ENCODE peak calls at places on chromosomes 12 and 14, in seven cellular contexts. T, Z, Y, C, E, B and U are unnamed samples.

GRCh38 chr12:78802593-78802992 is 62.0 kb upstream of the SYT1 start:
- DNase-seq in B (no peak), E (peak), T (peak), Z (peak), Y (no peak), C (no peak), U (peak)

GRCh38 chr12:124512667-124513296 is 54.6 kb downstream of the NCOR2 start:
- DNase-seq in E (peak), T (peak), C (no peak), B (no peak), Y (no peak), Z (peak), U (peak)

GRCh38 chr12:65496617-65497016 is 218.1 kb downstream of the MSRB3 start:
- DNase-seq in Z (no peak), Y (no peak), B (no peak), C (no peak), T (peak), E (no peak), U (peak)

GRCh38 chr14:68640293-68640574 is 152.6 kb downstream of the ZFP36L1 start:
- DNase-seq in Z (no peak), B (no peak), E (no peak), T (no peak), C (no peak), Y (no peak), U (no peak)

GRCh38 chr12:46523863-46524770 is 151.5 kb upstream of the SLC38A2 start:
- DNase-seq in Z (peak), C (peak), Y (no peak), B (no peak), E (no peak), T (peak), U (peak)

GRCh38 chr14:51396222-51396815 is 156.3 kb downstream of the TMX1 start:
- DNase-seq in Y (no peak), E (no peak), C (no peak), Z (peak), B (no peak), T (peak), U (no peak)

GRCh38 chr14:58131386-58131785 is 20.6 kb downstream of the ARMH4 start:
- DNase-seq in C (no peak), Z (no peak), B (no peak), T (peak), Y (no peak), E (peak), U (no peak)

GRCh38 chr12:76024942-76025600 is 6.5 kb downstream of the PHLDA1 start:
- DNase-seq in C (no peak), T (peak), E (no peak), Z (no peak), B (no peak), Y (no peak), U (no peak)

GRCh38 chr12:81639196-81639595 is 120.0 kb downstream of the PPFIA2 start:
- DNase-seq in B (no peak), E (no peak), Y (no peak), C (no peak), Z (no peak), T (peak), U (no peak)

GRCh38 chr12:47982311-47982710 is 18.9 kb downstream of the TMEM106C start:
- DNase-seq in B (no peak), T (no peak), E (no peak), Z (no peak), Y (no peak), C (no peak), U (no peak)

GRCh38 chr12:119159844-119160243 is 18.9 kb upstream of the HSPB8 start:
- DNase-seq in Z (no peak), C (no peak), E (no peak), Y (no peak), T (no peak), B (no peak), U (no peak)

GRCh38 chr12:103640831-103641230 is 53.8 kb downstream of the STAB2 start:
- DNase-seq in C (no peak), Y (no peak), B (no peak), T (no peak), Z (no peak), E (no peak), U (no peak)

GRCh38 chr14:68703093-68703492 is 89.8 kb downstream of the ZFP36L1 start:
- DNase-seq in B (no peak), E (no peak), Y (no peak), C (no peak), Z (no peak), T (peak), U (peak)

GRCh38 chr12:88703790-88704189 is 123.5 kb upstream of the KITLG start:
- DNase-seq in T (peak), Z (no peak), B (no peak), E (no peak), C (no peak), Y (no peak), U (no peak)

GRCh38 chr12:132318135-132318534 is 11.3 kb downstream of the GALNT9 start:
- DNase-seq in T (no peak), Y (no peak), C (no peak), E (no peak), Z (no peak), B (no peak), U (no peak)

GRCh38 chr12:52020539-52021336 is 14.0 kb downstream of the TAMALIN start:
- DNase-seq in T (peak), B (peak), Y (peak), E (peak), Z (no peak), C (no peak), U (peak)

GRCh38 chr12:116708826-116709756 is 28.8 kb downstream of the SPRING1 start:
- DNase-seq in C (peak), E (peak), T (peak), Y (peak), Z (peak), B (peak), U (peak)

GRCh38 chr12:25852792-25853191 is 105.7 kb upstream of the RASSF8 start:
- DNase-seq in Y (no peak), B (no peak), C (no peak), T (peak), E (no peak), Z (no peak), U (no peak)

GRCh38 chr12:66035289-66035961 is 95.1 kb downstream of the LLPH start:
- DNase-seq in Z (no peak), E (peak), C (no peak), T (peak), B (no peak), Y (peak), U (no peak)

GRCh38 chr14:78135450-78135891 is 34.7 kb upstream of the NRXN3 start:
- DNase-seq in T (no peak), Z (no peak), C (no peak), Y (no peak), E (no peak), B (no peak), U (no peak)

GRCh38 chr14:77325746-77326094 is 4.9 kb downstream of the GSTZ1 start:
- DNase-seq in T (no peak), Z (no peak), C (no peak), E (peak), B (no peak), Y (no peak), U (peak)

GRCh38 chr14:61147898-61148549 is 133.1 kb downstream of the TMEM30B start:
- DNase-seq in Z (no peak), C (no peak), Y (no peak), T (peak), B (no peak), E (no peak), U (peak)

GRCh38 chr14:85280074-85280473 is 249.9 kb upstream of the FLRT2 start:
- DNase-seq in Y (no peak), T (peak), C (no peak), B (no peak), E (no peak), Z (no peak), U (no peak)

GRCh38 chr12:6820171-6820570 is 1.4 kb upstream of the GPR162 start:
- DNase-seq in C (no peak), T (no peak), Y (no peak), Z (no peak), B (no peak), E (no peak), U (peak)

GRCh38 chr12:542290-543113 is 82.8 kb downstream of the B4GALNT3 start:
- DNase-seq in B (no peak), Y (no peak), T (no peak), E (peak), Z (no peak), C (no peak), U (no peak)

GRCh38 chr12:102298022-102298421 is 100.4 kb upstream of the PMCH start:
- DNase-seq in E (no peak), Y (no peak), T (peak), B (no peak), Z (peak), C (no peak), U (no peak)

GRCh38 chr12:119512772-119513497 is 80.6 kb upstream of the TMEM233 start:
- DNase-seq in Y (no peak), C (no peak), E (peak), Z (no peak), B (no peak), T (peak), U (peak)

GRCh38 chr14:95126906-95127530 is 30.3 kb downstream of the DICER1 start:
- DNase-seq in B (no peak), Y (no peak), Z (no peak), C (no peak), T (no peak), E (no peak), U (no peak)

GRCh38 chr12:33440477-33440876 is 858 bp upstream of the SYT10 start:
- DNase-seq in B (no peak), C (no peak), Z (no peak), T (no peak), E (no peak), Y (no peak), U (no peak)

GRCh38 chr12:7989827-7990491 is 42.6 kb upstream of the FOXJ2 start:
- DNase-seq in E (peak), T (no peak), C (peak), B (peak), Z (no peak), Y (peak), U (peak)